ENCODE peak calls at places on chromosomes 13 and 19, in five cellular contexts. One of them, this sample, is unnamed. For H3K27me3, the result is how much of the 10 kb centered on the place peaks cover.

GRCh38 chr19:29564574-29565005 is 38.8 kb downstream of the VSTM2B start:
- DNase-seq in astrocyte: no peak
- DNase-seq in fibroblast of lung: no peak
- DNase-seq in GM12878: no peak
- DNase-seq in MM.1S: no peak
- DNase-seq in this sample: no peak

GRCh38 chr13:99875391-99875790 is 96.2 kb downstream of the ZIC5 start:
- DNase-seq in astrocyte: no peak
- DNase-seq in fibroblast of lung: no peak
- DNase-seq in GM12878: no peak
- DNase-seq in MM.1S: no peak
- DNase-seq in this sample: no peak

GRCh38 chr13:75959861-75960481 is 323.8 kb downstream of the LMO7 start:
- DNase-seq in astrocyte: no peak
- DNase-seq in fibroblast of lung: no peak
- DNase-seq in GM12878: no peak
- DNase-seq in MM.1S: no peak
- DNase-seq in this sample: no peak

GRCh38 chr13:95509521-95510315 is 42.8 kb upstream of the CLDN10 start:
- DNase-seq in astrocyte: peak
- DNase-seq in fibroblast of lung: peak
- DNase-seq in GM12878: no peak
- DNase-seq in MM.1S: no peak
- DNase-seq in this sample: no peak

GRCh38 chr13:95588721-95589120 is 36.2 kb downstream of the CLDN10 start:
- DNase-seq in astrocyte: peak
- DNase-seq in fibroblast of lung: peak
- DNase-seq in GM12878: no peak
- DNase-seq in MM.1S: no peak
- DNase-seq in this sample: no peak

GRCh38 chr13:113639661-113640262 is 18.2 kb downstream of the ATP4B start:
- DNase-seq in astrocyte: no peak
- DNase-seq in fibroblast of lung: no peak
- DNase-seq in GM12878: no peak
- DNase-seq in MM.1S: no peak
- DNase-seq in this sample: no peak

GRCh38 chr19:46080561-46080960 is 39.8 kb upstream of the IGFL4 start:
- DNase-seq in astrocyte: peak
- DNase-seq in fibroblast of lung: peak
- DNase-seq in GM12878: no peak
- DNase-seq in MM.1S: no peak
- DNase-seq in this sample: no peak

GRCh38 chr13:32695602-32696250 is 109.5 kb downstream of the PDS5B start:
- DNase-seq in astrocyte: peak
- DNase-seq in fibroblast of lung: peak
- DNase-seq in GM12878: no peak
- DNase-seq in MM.1S: no peak
- DNase-seq in this sample: no peak

GRCh38 chr13:33639640-33640080 is 178.3 kb upstream of the RFC3 start:
- DNase-seq in astrocyte: no peak
- DNase-seq in fibroblast of lung: no peak
- DNase-seq in GM12878: peak
- DNase-seq in MM.1S: no peak
- DNase-seq in this sample: no peak

GRCh38 chr13:49421391-49421790 is 22.5 kb downstream of the CAB39L start:
- DNase-seq in astrocyte: no peak
- DNase-seq in fibroblast of lung: no peak
- DNase-seq in GM12878: peak
- DNase-seq in MM.1S: no peak
- DNase-seq in this sample: peak

GRCh38 chr13:91158015-91158390 is 189.5 kb upstream of the MIR17HG start:
- DNase-seq in astrocyte: no peak
- DNase-seq in fibroblast of lung: no peak
- DNase-seq in GM12878: no peak
- DNase-seq in MM.1S: no peak
- DNase-seq in this sample: no peak

GRCh38 chr19:30719189-30719990 is 347.2 kb downstream of the ZNF536 start:
- DNase-seq in astrocyte: peak
- DNase-seq in fibroblast of lung: peak
- DNase-seq in GM12878: no peak
- DNase-seq in MM.1S: peak
- DNase-seq in this sample: peak

GRCh38 chr13:43307921-43308433 is 284.6 kb downstream of the DNAJC15 start:
- DNase-seq in astrocyte: peak
- DNase-seq in fibroblast of lung: peak
- DNase-seq in GM12878: peak
- DNase-seq in MM.1S: no peak
- DNase-seq in this sample: no peak

GRCh38 chr19:7729211-7729610 is 2.7 kb downstream of the CLEC4G start:
- DNase-seq in astrocyte: no peak
- DNase-seq in fibroblast of lung: no peak
- DNase-seq in GM12878: no peak
- DNase-seq in MM.1S: no peak
- DNase-seq in this sample: peak

GRCh38 chr19:35908010-35908441 is at the start of gene TYROBP:
- DNase-seq in astrocyte: no peak
- DNase-seq in fibroblast of lung: no peak
- DNase-seq in GM12878: no peak
- DNase-seq in MM.1S: no peak
- DNase-seq in this sample: no peak

GRCh38 chr19:55685776-55686175 is 10.8 kb downstream of the EPN1 start:
- DNase-seq in astrocyte: no peak
- DNase-seq in fibroblast of lung: no peak
- DNase-seq in GM12878: no peak
- DNase-seq in MM.1S: no peak
- DNase-seq in this sample: no peak

GRCh38 chr13:95624020-95624419 is 20.5 kb downstream of the DZIP1 start:
- DNase-seq in astrocyte: peak
- DNase-seq in fibroblast of lung: peak
- DNase-seq in GM12878: no peak
- DNase-seq in MM.1S: peak
- DNase-seq in this sample: peak

GRCh38 chr19:8491574-8491973 is 10.9 kb downstream of the PRAM1 start:
- DNase-seq in astrocyte: no peak
- DNase-seq in fibroblast of lung: no peak
- DNase-seq in GM12878: no peak
- DNase-seq in MM.1S: no peak
- DNase-seq in this sample: peak

GRCh38 chr13:41546372-41547252 is 89.3 kb downstream of the RGCC start:
- DNase-seq in astrocyte: peak
- DNase-seq in fibroblast of lung: peak
- DNase-seq in GM12878: no peak
- DNase-seq in MM.1S: no peak
- DNase-seq in this sample: no peak

GRCh38 chr13:36298535-36299068 is 988 bp upstream of the CCDC169 start:
- DNase-seq in astrocyte: no peak
- DNase-seq in fibroblast of lung: no peak
- DNase-seq in GM12878: no peak
- DNase-seq in MM.1S: no peak
- DNase-seq in this sample: peak

GRCh38 chr19:6740589-6741348 is 1.3 kb downstream of the TRIP10 start:
- DNase-seq in astrocyte: no peak
- DNase-seq in fibroblast of lung: peak
- DNase-seq in GM12878: no peak
- DNase-seq in MM.1S: no peak
- DNase-seq in this sample: peak

GRCh38 chr13:25181597-25181996 is 9.5 kb upstream of the AMER2 start:
- DNase-seq in astrocyte: no peak
- DNase-seq in fibroblast of lung: no peak
- DNase-seq in GM12878: no peak
- DNase-seq in MM.1S: no peak
- DNase-seq in this sample: no peak

GRCh38 chr13:50594276-50594970 is 249.1 kb downstream of the DLEU7 start:
- DNase-seq in astrocyte: no peak
- DNase-seq in fibroblast of lung: no peak
- DNase-seq in GM12878: peak
- DNase-seq in MM.1S: peak
- DNase-seq in this sample: peak

GRCh38 chr19:46404039-46404883 is 9.1 kb downstream of the CCDC8 start:
- DNase-seq in astrocyte: peak
- DNase-seq in fibroblast of lung: peak
- DNase-seq in GM12878: no peak
- DNase-seq in MM.1S: no peak
- DNase-seq in this sample: peak

GRCh38 chr19:29674374-29675119 is 9.3 kb downstream of the PLEKHF1 start:
- DNase-seq in astrocyte: no peak
- DNase-seq in fibroblast of lung: no peak
- DNase-seq in GM12878: no peak
- DNase-seq in MM.1S: no peak
- DNase-seq in this sample: no peak

GRCh38 chr13:33454844-33455256 is 169.3 kb upstream of the STARD13 start:
- DNase-seq in astrocyte: peak
- DNase-seq in fibroblast of lung: peak
- DNase-seq in GM12878: no peak
- DNase-seq in MM.1S: no peak
- DNase-seq in this sample: no peak

GRCh38 chr19:41871573-41872383 is 5.3 kb upstream of the CD79A start:
- DNase-seq in astrocyte: no peak
- DNase-seq in fibroblast of lung: no peak
- DNase-seq in GM12878: peak
- DNase-seq in MM.1S: peak
- DNase-seq in this sample: peak

GRCh38 chr13:37695200-37695599 is 96.6 kb upstream of the POSTN start:
- DNase-seq in astrocyte: no peak
- DNase-seq in fibroblast of lung: no peak
- DNase-seq in GM12878: no peak
- DNase-seq in MM.1S: no peak
- DNase-seq in this sample: no peak

GRCh38 chr13:20526664-20527063 is 1.0 kb upstream of the CRYL1 start:
- DNase-seq in astrocyte: no peak
- DNase-seq in fibroblast of lung: peak
- DNase-seq in GM12878: no peak
- DNase-seq in MM.1S: no peak
- DNase-seq in this sample: no peak

GRCh38 chr19:37716140-37716539 is 3.4 kb downstream of the ZNF607 start:
- DNase-seq in astrocyte: no peak
- DNase-seq in fibroblast of lung: no peak
- DNase-seq in GM12878: no peak
- DNase-seq in MM.1S: no peak
- DNase-seq in this sample: no peak

GRCh38 chr13:78607409-78608253 is 4.3 kb upstream of the POU4F1 start:
- DNase-seq in astrocyte: no peak
- DNase-seq in fibroblast of lung: no peak
- DNase-seq in GM12878: no peak
- DNase-seq in MM.1S: no peak
- DNase-seq in this sample: peak

GRCh38 chr13:78604782-78605611 is 1.6 kb upstream of the POU4F1 start:
- DNase-seq in astrocyte: no peak
- DNase-seq in fibroblast of lung: no peak
- DNase-seq in GM12878: no peak
- DNase-seq in MM.1S: no peak
- DNase-seq in this sample: peak

GRCh38 chr13:78608254-78608704 is 4.9 kb upstream of the POU4F1 start:
- DNase-seq in astrocyte: no peak
- DNase-seq in fibroblast of lung: no peak
- DNase-seq in GM12878: no peak
- DNase-seq in MM.1S: no peak
- DNase-seq in this sample: no peak

GRCh38 chr13:78608705-78609463 is 5.5 kb upstream of the POU4F1 start:
- DNase-seq in astrocyte: no peak
- DNase-seq in fibroblast of lung: no peak
- DNase-seq in GM12878: no peak
- DNase-seq in MM.1S: no peak
- DNase-seq in this sample: peak

GRCh38 chr13:78606471-78607408 is 3.4 kb upstream of the POU4F1 start:
- DNase-seq in astrocyte: no peak
- DNase-seq in fibroblast of lung: no peak
- DNase-seq in GM12878: no peak
- DNase-seq in MM.1S: no peak
- DNase-seq in this sample: peak
- TF ChIP-seq EZH2 in astrocyte: no peak
- TF ChIP-seq EZH2 in fibroblast of lung: peak
- TF ChIP-seq EZH2 in GM12878: no peak
- TF ChIP-seq EZH2 in MM.1S: no peak
- TF ChIP-seq EZH2 in this sample: peak

GRCh38 chr19:50708179-50708879 is 11.3 kb downstream of the SHANK1 start:
- DNase-seq in astrocyte: no peak
- DNase-seq in fibroblast of lung: no peak
- DNase-seq in GM12878: no peak
- DNase-seq in MM.1S: no peak
- DNase-seq in this sample: no peak

GRCh38 chr19:50703915-50704548 is 15.6 kb downstream of the SHANK1 start:
- DNase-seq in astrocyte: no peak
- DNase-seq in fibroblast of lung: no peak
- DNase-seq in GM12878: no peak
- DNase-seq in MM.1S: no peak
- DNase-seq in this sample: peak

GRCh38 chr19:50706387-50706786 is 13.2 kb downstream of the SHANK1 start:
- DNase-seq in astrocyte: no peak
- DNase-seq in fibroblast of lung: no peak
- DNase-seq in GM12878: no peak
- DNase-seq in MM.1S: no peak
- DNase-seq in this sample: no peak

GRCh38 chr19:50702870-50703829 is 16.5 kb downstream of the SHANK1 start:
- DNase-seq in astrocyte: no peak
- DNase-seq in fibroblast of lung: no peak
- DNase-seq in GM12878: no peak
- DNase-seq in MM.1S: no peak
- DNase-seq in this sample: peak

GRCh38 chr19:50705422-50706019 is 14.1 kb downstream of the SHANK1 start:
- DNase-seq in astrocyte: no peak
- DNase-seq in fibroblast of lung: peak
- DNase-seq in GM12878: peak
- DNase-seq in MM.1S: peak
- DNase-seq in this sample: peak
- H3K27me3 ChIP-seq in astrocyte: under half
- H3K27me3 ChIP-seq in fibroblast of lung: under half
- H3K27me3 ChIP-seq in GM12878: under half
- H3K27me3 ChIP-seq in MM.1S: half or more
- H3K27me3 ChIP-seq in this sample: under half

GRCh38 chr19:2287585-2287984 is 5.6 kb upstream of the PEAK3 start:
- DNase-seq in astrocyte: no peak
- DNase-seq in fibroblast of lung: no peak
- DNase-seq in GM12878: no peak
- DNase-seq in MM.1S: no peak
- DNase-seq in this sample: peak

GRCh38 chr19:2290441-2291184 is 8.6 kb upstream of the PEAK3 start:
- DNase-seq in astrocyte: no peak
- DNase-seq in fibroblast of lung: no peak
- DNase-seq in GM12878: no peak
- DNase-seq in MM.1S: no peak
- DNase-seq in this sample: peak

GRCh38 chr19:2289714-2290435 is 7.9 kb upstream of the PEAK3 start:
- DNase-seq in astrocyte: no peak
- DNase-seq in fibroblast of lung: no peak
- DNase-seq in GM12878: peak
- DNase-seq in MM.1S: peak
- DNase-seq in this sample: peak

GRCh38 chr19:2288010-2288742 is 6.2 kb upstream of the PEAK3 start:
- DNase-seq in astrocyte: no peak
- DNase-seq in fibroblast of lung: no peak
- DNase-seq in GM12878: no peak
- DNase-seq in MM.1S: no peak
- DNase-seq in this sample: no peak

GRCh38 chr19:2288743-2289713 is 7.1 kb upstream of the PEAK3 start:
- DNase-seq in astrocyte: no peak
- DNase-seq in fibroblast of lung: no peak
- DNase-seq in GM12878: no peak
- DNase-seq in MM.1S: no peak
- DNase-seq in this sample: peak
- TF ChIP-seq EZH2 in astrocyte: no peak
- TF ChIP-seq EZH2 in fibroblast of lung: peak
- TF ChIP-seq EZH2 in GM12878: no peak
- TF ChIP-seq EZH2 in MM.1S: no peak
- TF ChIP-seq EZH2 in this sample: no peak

GRCh38 chr19:28406237-28406596 is 806.7 kb downstream of the UQCRFS1 start:
- DNase-seq in astrocyte: no peak
- DNase-seq in fibroblast of lung: no peak
- DNase-seq in GM12878: no peak
- DNase-seq in MM.1S: no peak
- DNase-seq in this sample: no peak
- H3K27me3 ChIP-seq in astrocyte: under half
- H3K27me3 ChIP-seq in fibroblast of lung: under half
- H3K27me3 ChIP-seq in GM12878: under half
- H3K27me3 ChIP-seq in MM.1S: under half
- H3K27me3 ChIP-seq in this sample: under half

This sample was measured in GM23338.